ENCODE peak calls at places on chromosomes 3 and 15, in ten cellular contexts. One of them, this sample, is unnamed.

GRCh38 chr3:175399156-175399840 is 540.2 kb downstream of the NAALADL2 start:
- DNase-seq in neural progenitor cell: no peak
- DNase-seq in GM23338: peak; percentile 54
- DNase-seq in astrocyte: no peak
- DNase-seq in SK-N-SH: no peak
- DNase-seq in ovary: no peak
- DNase-seq in H1: no peak
- DNase-seq in heart right ventricle: no peak
- DNase-seq in left ventricle myocardium inferior: no peak
- DNase-seq in endothelial cell of umbilical vein: no peak
- DNase-seq in this sample: no peak

GRCh38 chr15:52502608-52503007 is 26.1 kb downstream of the MYO5A start:
- DNase-seq in SK-N-SH: no peak
- DNase-seq in left ventricle myocardium inferior: no peak
- DNase-seq in GM23338: no peak
- DNase-seq in H1: no peak
- DNase-seq in endothelial cell of umbilical vein: no peak
- DNase-seq in ovary: no peak
- DNase-seq in neural progenitor cell: no peak
- DNase-seq in astrocyte: no peak
- DNase-seq in heart right ventricle: no peak
- DNase-seq in this sample: no peak

GRCh38 chr3:52670621-52671521 is 14.8 kb downstream of the PBRM1 start:
- DNase-seq in astrocyte: peak; percentile 100
- DNase-seq in GM23338: no peak
- DNase-seq in left ventricle myocardium inferior: no peak
- DNase-seq in neural progenitor cell: no peak
- DNase-seq in H1: no peak
- DNase-seq in heart right ventricle: no peak
- DNase-seq in endothelial cell of umbilical vein: peak; percentile 95
- DNase-seq in SK-N-SH: no peak
- DNase-seq in ovary: peak; percentile 33
- DNase-seq in this sample: no peak

GRCh38 chr3:99442599-99442998 is 195.8 kb upstream of the COL8A1 start:
- DNase-seq in SK-N-SH: no peak
- DNase-seq in left ventricle myocardium inferior: no peak
- DNase-seq in endothelial cell of umbilical vein: no peak
- DNase-seq in heart right ventricle: no peak
- DNase-seq in H1: no peak
- DNase-seq in GM23338: no peak
- DNase-seq in astrocyte: no peak
- DNase-seq in neural progenitor cell: no peak
- DNase-seq in ovary: no peak
- DNase-seq in this sample: no peak

GRCh38 chr3:141051641-141052569 is 758 bp downstream of the SPSB4 start:
- DNase-seq in neural progenitor cell: peak; percentile 85
- DNase-seq in ovary: no peak
- DNase-seq in endothelial cell of umbilical vein: no peak
- DNase-seq in GM23338: peak; percentile 73
- DNase-seq in H1: peak; percentile 78
- DNase-seq in heart right ventricle: peak; percentile 43
- DNase-seq in astrocyte: peak; percentile 34
- DNase-seq in left ventricle myocardium inferior: peak; percentile 42
- DNase-seq in SK-N-SH: peak; percentile 88
- DNase-seq in this sample: peak; percentile 75

GRCh38 chr15:79994651-79995050 is 23.7 kb upstream of the BCL2A1 start:
- DNase-seq in heart right ventricle: no peak
- DNase-seq in astrocyte: peak; percentile 56
- DNase-seq in ovary: no peak
- DNase-seq in neural progenitor cell: no peak
- DNase-seq in GM23338: no peak
- DNase-seq in endothelial cell of umbilical vein: no peak
- DNase-seq in H1: no peak
- DNase-seq in left ventricle myocardium inferior: no peak
- DNase-seq in SK-N-SH: no peak
- DNase-seq in this sample: no peak

GRCh38 chr3:123153124-123153523 is 48.6 kb upstream of the SEC22A start:
- DNase-seq in left ventricle myocardium inferior: no peak
- DNase-seq in heart right ventricle: no peak
- DNase-seq in GM23338: no peak
- DNase-seq in astrocyte: no peak
- DNase-seq in endothelial cell of umbilical vein: no peak
- DNase-seq in SK-N-SH: no peak
- DNase-seq in H1: no peak
- DNase-seq in neural progenitor cell: no peak
- DNase-seq in ovary: no peak
- DNase-seq in this sample: no peak

GRCh38 chr3:175386630-175387029 is 527.5 kb downstream of the NAALADL2 start:
- DNase-seq in heart right ventricle: no peak
- DNase-seq in GM23338: no peak
- DNase-seq in left ventricle myocardium inferior: no peak
- DNase-seq in H1: no peak
- DNase-seq in ovary: no peak
- DNase-seq in endothelial cell of umbilical vein: peak; percentile 73
- DNase-seq in astrocyte: peak; percentile 99
- DNase-seq in neural progenitor cell: no peak
- DNase-seq in SK-N-SH: no peak
- DNase-seq in this sample: no peak

GRCh38 chr15:80977627-80978036 is 12.0 kb downstream of the MESD start:
- DNase-seq in endothelial cell of umbilical vein: peak; percentile 62
- DNase-seq in astrocyte: no peak
- DNase-seq in neural progenitor cell: peak; percentile 82
- DNase-seq in ovary: no peak
- DNase-seq in heart right ventricle: peak; percentile 57
- DNase-seq in SK-N-SH: peak; percentile 48
- DNase-seq in left ventricle myocardium inferior: peak; percentile 46
- DNase-seq in GM23338: peak; percentile 90
- DNase-seq in H1: peak; percentile 79
- DNase-seq in this sample: no peak

GRCh38 chr3:14657579-14657978 is 6.0 kb downstream of the CCDC174 start:
- DNase-seq in SK-N-SH: no peak
- DNase-seq in GM23338: no peak
- DNase-seq in ovary: no peak
- DNase-seq in neural progenitor cell: no peak
- DNase-seq in endothelial cell of umbilical vein: no peak
- DNase-seq in astrocyte: no peak
- DNase-seq in heart right ventricle: no peak
- DNase-seq in left ventricle myocardium inferior: no peak
- DNase-seq in H1: no peak
- DNase-seq in this sample: no peak

GRCh38 chr3:23161896-23162570 is 41.1 kb upstream of the UBE2E2 start:
- DNase-seq in heart right ventricle: no peak
- DNase-seq in GM23338: no peak
- DNase-seq in SK-N-SH: no peak
- DNase-seq in left ventricle myocardium inferior: no peak
- DNase-seq in neural progenitor cell: no peak
- DNase-seq in endothelial cell of umbilical vein: no peak
- DNase-seq in H1: no peak
- DNase-seq in ovary: no peak
- DNase-seq in astrocyte: peak; percentile 8
- DNase-seq in this sample: no peak

GRCh38 chr15:47620960-47621681 is 96.2 kb upstream of the SEMA6D start:
- DNase-seq in heart right ventricle: no peak
- DNase-seq in left ventricle myocardium inferior: no peak
- DNase-seq in SK-N-SH: no peak
- DNase-seq in H1: no peak
- DNase-seq in astrocyte: no peak
- DNase-seq in GM23338: no peak
- DNase-seq in neural progenitor cell: no peak
- DNase-seq in ovary: no peak
- DNase-seq in endothelial cell of umbilical vein: no peak
- DNase-seq in this sample: no peak

GRCh38 chr3:46124216-46125143 is 83.6 kb downstream of the CCR1 start:
- DNase-seq in GM23338: no peak
- DNase-seq in heart right ventricle: no peak
- DNase-seq in neural progenitor cell: no peak
- DNase-seq in H1: no peak
- DNase-seq in astrocyte: peak; percentile 42
- DNase-seq in ovary: no peak
- DNase-seq in SK-N-SH: no peak
- DNase-seq in endothelial cell of umbilical vein: no peak
- DNase-seq in left ventricle myocardium inferior: no peak
- DNase-seq in this sample: no peak

GRCh38 chr15:41256577-41257038 is 25.5 kb downstream of the CHP1 start:
- DNase-seq in neural progenitor cell: no peak
- DNase-seq in ovary: no peak
- DNase-seq in heart right ventricle: no peak
- DNase-seq in GM23338: no peak
- DNase-seq in endothelial cell of umbilical vein: no peak
- DNase-seq in left ventricle myocardium inferior: no peak
- DNase-seq in SK-N-SH: no peak
- DNase-seq in H1: no peak
- DNase-seq in astrocyte: peak; percentile 43
- DNase-seq in this sample: no peak

GRCh38 chr3:45010718-45011355 is 15.3 kb upstream of the CLEC3B start:
- DNase-seq in endothelial cell of umbilical vein: peak; percentile 58
- DNase-seq in left ventricle myocardium inferior: no peak
- DNase-seq in H1: no peak
- DNase-seq in neural progenitor cell: no peak
- DNase-seq in astrocyte: peak; percentile 73
- DNase-seq in heart right ventricle: no peak
- DNase-seq in ovary: no peak
- DNase-seq in SK-N-SH: no peak
- DNase-seq in GM23338: no peak
- DNase-seq in this sample: no peak

GRCh38 chr3:171321241-171321640 is 139.0 kb downstream of the TNIK start:
- DNase-seq in GM23338: no peak
- DNase-seq in neural progenitor cell: no peak
- DNase-seq in ovary: no peak
- DNase-seq in H1: no peak
- DNase-seq in endothelial cell of umbilical vein: no peak
- DNase-seq in heart right ventricle: no peak
- DNase-seq in astrocyte: no peak
- DNase-seq in SK-N-SH: no peak
- DNase-seq in left ventricle myocardium inferior: no peak
- DNase-seq in this sample: no peak

GRCh38 chr15:43277901-43278300 is 11.2 kb upstream of the TGM5 start:
- DNase-seq in neural progenitor cell: no peak
- DNase-seq in H1: no peak
- DNase-seq in GM23338: no peak
- DNase-seq in SK-N-SH: no peak
- DNase-seq in endothelial cell of umbilical vein: no peak
- DNase-seq in ovary: no peak
- DNase-seq in astrocyte: no peak
- DNase-seq in left ventricle myocardium inferior: no peak
- DNase-seq in heart right ventricle: no peak
- DNase-seq in this sample: no peak

GRCh38 chr3:26920579-26920978 is 298.0 kb downstream of the LRRC3B start:
- DNase-seq in SK-N-SH: no peak
- DNase-seq in neural progenitor cell: peak; percentile 28
- DNase-seq in astrocyte: no peak
- DNase-seq in GM23338: peak; percentile 43
- DNase-seq in ovary: no peak
- DNase-seq in endothelial cell of umbilical vein: no peak
- DNase-seq in left ventricle myocardium inferior: no peak
- DNase-seq in H1: no peak
- DNase-seq in heart right ventricle: no peak
- DNase-seq in this sample: no peak
- H3K27ac ChIP-seq in SK-N-SH: no peak overlapping the region
- H3K27ac ChIP-seq in neural progenitor cell: peak overlapping the region; percentile 89
- H3K27ac ChIP-seq in astrocyte: no peak overlapping the region
- H3K27ac ChIP-seq in GM23338: peak overlapping the region; percentile 48
- H3K27ac ChIP-seq in ovary: no peak overlapping the region
- H3K27ac ChIP-seq in endothelial cell of umbilical vein: no peak overlapping the region
- H3K27ac ChIP-seq in left ventricle myocardium inferior: peak overlapping the region; percentile 14
- H3K27ac ChIP-seq in H1: no peak overlapping the region
- H3K27ac ChIP-seq in heart right ventricle: no peak overlapping the region
- H3K27ac ChIP-seq in this sample: no peak overlapping the region

GRCh38 chr3:120200836-120201235 is 84.2 kb downstream of the GPR156 start:
- DNase-seq in left ventricle myocardium inferior: no peak
- DNase-seq in heart right ventricle: no peak
- DNase-seq in GM23338: no peak
- DNase-seq in endothelial cell of umbilical vein: no peak
- DNase-seq in SK-N-SH: no peak
- DNase-seq in astrocyte: no peak
- DNase-seq in ovary: no peak
- DNase-seq in H1: no peak
- DNase-seq in neural progenitor cell: peak; percentile 31
- DNase-seq in this sample: no peak
- H3K4me1 ChIP-seq in left ventricle myocardium inferior: peaks cover 16% of the 10 kb centered on the region
- H3K4me1 ChIP-seq in heart right ventricle: peaks cover 8% of the 10 kb centered on the region
- H3K4me1 ChIP-seq in GM23338: peaks cover 5% of the 10 kb centered on the region
- H3K4me1 ChIP-seq in endothelial cell of umbilical vein: peaks cover 8% of the 10 kb centered on the region
- H3K4me1 ChIP-seq in SK-N-SH: peaks cover 5% of the 10 kb centered on the region
- H3K4me1 ChIP-seq in astrocyte: no peaks in the 10 kb centered on the region
- H3K4me1 ChIP-seq in ovary: no peaks in the 10 kb centered on the region
- H3K4me1 ChIP-seq in H1: no peaks in the 10 kb centered on the region
- H3K4me1 ChIP-seq in neural progenitor cell: peaks cover 9% of the 10 kb centered on the region
- H3K4me1 ChIP-seq in this sample: no peaks in the 10 kb centered on the region

GRCh38 chr3:110886514-110886913 is 185.1 kb upstream of the NECTIN3 start:
- DNase-seq in ovary: no peak
- DNase-seq in endothelial cell of umbilical vein: no peak
- DNase-seq in heart right ventricle: no peak
- DNase-seq in neural progenitor cell: peak; percentile 86
- DNase-seq in GM23338: peak; percentile 4
- DNase-seq in astrocyte: no peak
- DNase-seq in SK-N-SH: no peak
- DNase-seq in left ventricle myocardium inferior: no peak
- DNase-seq in H1: no peak
- DNase-seq in this sample: no peak

GRCh38 chr3:110878692-110879091 is 192.9 kb upstream of the NECTIN3 start:
- DNase-seq in heart right ventricle: no peak
- DNase-seq in GM23338: no peak
- DNase-seq in astrocyte: no peak
- DNase-seq in ovary: no peak
- DNase-seq in left ventricle myocardium inferior: no peak
- DNase-seq in H1: no peak
- DNase-seq in neural progenitor cell: no peak
- DNase-seq in endothelial cell of umbilical vein: no peak
- DNase-seq in SK-N-SH: no peak
- DNase-seq in this sample: no peak

DNA sequence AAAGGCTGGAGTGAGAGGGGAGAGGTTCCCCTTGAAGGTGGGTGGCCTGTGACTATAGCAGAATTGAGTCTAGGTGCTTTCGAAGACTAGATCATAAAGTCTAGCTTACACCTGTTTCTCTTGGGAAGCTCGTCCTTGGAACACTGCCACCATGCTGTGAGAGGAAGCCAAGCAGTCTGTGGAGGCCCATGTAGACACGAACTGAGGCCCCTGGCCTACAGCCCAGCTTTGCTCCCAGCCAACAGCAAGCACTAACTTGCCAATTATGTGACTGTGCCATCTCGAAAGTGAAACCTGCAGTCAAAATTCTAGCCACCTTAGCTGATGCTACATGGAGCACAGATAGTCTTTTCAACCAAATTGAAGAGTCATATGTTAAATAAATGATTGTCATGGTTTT is 190.5 kb upstream of the NECTIN3 start:
- DNase-seq in endothelial cell of umbilical vein: peak; percentile 6
- DNase-seq in neural progenitor cell: peak; percentile 46
- DNase-seq in ovary: no peak
- DNase-seq in SK-N-SH: peak; percentile 25
- DNase-seq in GM23338: peak; percentile 56
- DNase-seq in H1: no peak
- DNase-seq in heart right ventricle: peak; percentile 33
- DNase-seq in left ventricle myocardium inferior: peak; percentile 22
- DNase-seq in astrocyte: peak; percentile 49
- DNase-seq in this sample: peak; percentile 78
- TF ChIP-seq CTCF in endothelial cell of umbilical vein: no peak
- TF ChIP-seq CTCF in neural progenitor cell: peak; percentile 43
- TF ChIP-seq CTCF in ovary: no peak
- TF ChIP-seq CTCF in SK-N-SH: peak; percentile 32
- TF ChIP-seq CTCF in GM23338: peak; percentile 67
- TF ChIP-seq CTCF in H1: peak; percentile 55
- TF ChIP-seq CTCF in heart right ventricle: no peak
- TF ChIP-seq CTCF in left ventricle myocardium inferior: no peak
- TF ChIP-seq CTCF in astrocyte: no peak
- TF ChIP-seq CTCF in this sample: no peak

GRCh38 chr3:58148049-58148448 is 62.7 kb downstream of the DNASE1L3 start:
- DNase-seq in left ventricle myocardium inferior: no peak
- DNase-seq in heart right ventricle: no peak
- DNase-seq in SK-N-SH: no peak
- DNase-seq in endothelial cell of umbilical vein: no peak
- DNase-seq in astrocyte: no peak
- DNase-seq in ovary: no peak
- DNase-seq in H1: no peak
- DNase-seq in GM23338: no peak
- DNase-seq in neural progenitor cell: no peak
- DNase-seq in this sample: no peak
- H3K27ac ChIP-seq in left ventricle myocardium inferior: no peak overlapping the region
- H3K27ac ChIP-seq in heart right ventricle: no peak overlapping the region
- H3K27ac ChIP-seq in SK-N-SH: no peak overlapping the region
- H3K27ac ChIP-seq in endothelial cell of umbilical vein: no peak overlapping the region
- H3K27ac ChIP-seq in astrocyte: no peak overlapping the region
- H3K27ac ChIP-seq in ovary: no peak overlapping the region
- H3K27ac ChIP-seq in H1: no peak overlapping the region
- H3K27ac ChIP-seq in GM23338: no peak overlapping the region
- H3K27ac ChIP-seq in neural progenitor cell: no peak overlapping the region
- H3K27ac ChIP-seq in this sample: no peak overlapping the region